ENCODE peak calls at places on chromosomes 13 and 19, in four cellular contexts. U is posterior vena cava; W is activated CD4-positive, alpha-beta T cell treated with anti-CD3 and anti-CD28 coated beads for 24 hours; J is activated naive CD8-positive, alpha-beta T cell treated with anti-CD3 and anti-CD28 coated beads for 36 hours. E is an unnamed sample.

GRCh38 chr13:110743687-110744086 is 30.2 kb downstream of the ING1 start:
- DNase-seq in J (no peak), U (no peak), W (no peak), E (no peak)

GRCh38 chr19:38917921-38918491 is 6.0 kb upstream of the CCER2 start:
- DNase-seq in W (no peak), U (peak; percentile 73), J (no peak), E (no peak)

GRCh38 chr19:42295831-42296525 is 6.0 kb upstream of the PRR19 start:
- DNase-seq in W (peak; percentile 88), U (peak; percentile 94), J (peak; percentile 86), E (no peak)

GRCh38 chr13:94705081-94705751 is 7.1 kb downstream of the SOX21 start:
- DNase-seq in U (no peak), W (no peak), J (no peak), E (no peak)

GRCh38 chr19:48807590-48808308 is 3.1 kb downstream of the BCAT2 start:
- DNase-seq in U (no peak), W (no peak), J (no peak), E (no peak)

GRCh38 chr13:72539925-72540324 is 187.5 kb downstream of the MZT1 start:
- DNase-seq in U (no peak), J (no peak), W (no peak), E (no peak)

GRCh38 chr13:94917814-94918213 is 205.5 kb upstream of the SOX21 start:
- DNase-seq in J (no peak), U (no peak), W (no peak), E (no peak)

GRCh38 chr13:66443926-66444325 is 786.2 kb downstream of the PCDH9 start:
- DNase-seq in W (no peak), U (no peak), J (no peak), E (no peak)

GRCh38 chr13:52845766-52846566 is 2.5 kb downstream of the PCDH8 start:
- DNase-seq in J (peak; percentile 50), U (no peak), W (no peak), E (no peak)

GRCh38 chr19:8238251-8238650 is 29.1 kb downstream of the CERS4 start:
- DNase-seq in U (no peak), W (no peak), J (no peak), E (no peak)

GRCh38 chr13:21897140-21897539 is 226.3 kb downstream of the FGF9 start:
- DNase-seq in U (no peak), J (no peak), W (no peak), E (no peak)

GRCh38 chr19:6458695-6459355 is 767 bp downstream of the SLC25A23 start:
- DNase-seq in J (no peak), W (no peak), U (no peak), E (no peak)

GRCh38 chr19:49064768-49065611 is at the start of gene NTF4:
- DNase-seq in W (no peak), U (no peak), J (no peak), E (no peak)

GRCh38 chr19:2171349-2172145 is 7.8 kb downstream of the DOT1L start:
- DNase-seq in J (peak; percentile 94), W (peak; percentile 66), U (no peak), E (no peak)

GRCh38 chr19:9431475-9431874 is 3.9 kb downstream of the ZNF266 start:
- DNase-seq in J (no peak), W (no peak), U (no peak), E (no peak)

GRCh38 chr19:17220207-17220758 is 5.1 kb downstream of the USE1 start:
- DNase-seq in J (no peak), W (no peak), U (peak; percentile 88), E (no peak)

GRCh38 chr19:49489601-49490167 is 2.3 kb downstream of the RPL13A start:
- DNase-seq in W (no peak), J (no peak), U (no peak), E (no peak)

GRCh38 chr13:66714795-66715194 is 515.3 kb downstream of the PCDH9 start:
- DNase-seq in W (no peak), U (no peak), J (no peak), E (no peak)

GRCh38 chr19:10270180-10270615 is 722 bp upstream of the ICAM1 start:
- DNase-seq in U (peak; percentile 96), W (peak; percentile 32), J (peak; percentile 78), E (peak; percentile 94)

GRCh38 chr19:799076-799881 is 2.0 kb downstream of the PTBP1 start:
- DNase-seq in W (no peak), U (no peak), J (no peak), E (no peak)

GRCh38 chr19:3893509-3894179 is 13.2 kb downstream of the ATCAY start:
- DNase-seq in W (no peak), J (no peak), U (no peak), E (no peak)

GRCh38 chr19:35462476-35462953 is 14.5 kb downstream of the FFAR2 start:
- DNase-seq in W (no peak), J (no peak), U (no peak), E (no peak)

GRCh38 chr13:42747399-42747873 is 33.9 kb upstream of the FAM216B start:
- DNase-seq in J (no peak), U (no peak), W (no peak), E (no peak)

GRCh38 chr19:20235156-20235555 is 68.1 kb downstream of the ZNF486 start:
- DNase-seq in U (no peak), W (no peak), J (no peak), E (no peak)

GRCh38 chr19:12065100-12065538 is 588 bp downstream of the ZNF844 start:
- DNase-seq in J (peak; percentile 34), W (no peak), U (no peak), E (peak; percentile 87)